ENCODE peak calls at places on chromosomes 11 and 22, in ten cellular contexts. One of them, this sample, is unnamed. For H3K36me3 and H3K27me3, the result is how much of the 10 kb centered on the place peaks cover.

GRCh38 chr11:111765320-111765983 is 737 bp downstream of the PPP2R1B start:
- DNase-seq in thyroid gland: peak
- DNase-seq in lower lobe of right lung: no peak
- DNase-seq in naive thymus-derived CD4-positive, alpha-beta T cell: peak
- DNase-seq in CD4-positive, alpha-beta memory T cell: no peak
- DNase-seq in upper lobe of left lung: peak
- DNase-seq in heart right ventricle: peak
- DNase-seq in tibial nerve: no peak
- DNase-seq in left ventricle myocardium inferior: no peak
- DNase-seq in cardiac muscle cell: no peak
- DNase-seq in this sample: no peak

GRCh38 chr11:43825217-43825816 is 55.3 kb upstream of the ALKBH3 start:
- DNase-seq in tibial nerve: no peak
- DNase-seq in thyroid gland: peak
- DNase-seq in left ventricle myocardium inferior: no peak
- DNase-seq in upper lobe of left lung: no peak
- DNase-seq in cardiac muscle cell: peak
- DNase-seq in CD4-positive, alpha-beta memory T cell: no peak
- DNase-seq in heart right ventricle: no peak
- DNase-seq in lower lobe of right lung: no peak
- DNase-seq in naive thymus-derived CD4-positive, alpha-beta T cell: no peak
- DNase-seq in this sample: peak

GRCh38 chr11:33040862-33041453 is 1.6 kb downstream of the TCP11L1 start:
- DNase-seq in tibial nerve: no peak
- DNase-seq in heart right ventricle: no peak
- DNase-seq in upper lobe of left lung: no peak
- DNase-seq in naive thymus-derived CD4-positive, alpha-beta T cell: no peak
- DNase-seq in lower lobe of right lung: no peak
- DNase-seq in left ventricle myocardium inferior: no peak
- DNase-seq in thyroid gland: no peak
- DNase-seq in CD4-positive, alpha-beta memory T cell: no peak
- DNase-seq in cardiac muscle cell: no peak
- DNase-seq in this sample: no peak

GRCh38 chr11:33982661-33983060 is 68.9 kb upstream of the CAPRIN1 start:
- DNase-seq in CD4-positive, alpha-beta memory T cell: no peak
- DNase-seq in naive thymus-derived CD4-positive, alpha-beta T cell: no peak
- DNase-seq in tibial nerve: no peak
- DNase-seq in left ventricle myocardium inferior: no peak
- DNase-seq in thyroid gland: no peak
- DNase-seq in lower lobe of right lung: no peak
- DNase-seq in cardiac muscle cell: no peak
- DNase-seq in heart right ventricle: no peak
- DNase-seq in upper lobe of left lung: no peak
- DNase-seq in this sample: no peak

GRCh38 chr11:94766656-94767291 is 1.4 kb upstream of the AMOTL1 start:
- DNase-seq in naive thymus-derived CD4-positive, alpha-beta T cell: no peak
- DNase-seq in heart right ventricle: no peak
- DNase-seq in tibial nerve: no peak
- DNase-seq in left ventricle myocardium inferior: no peak
- DNase-seq in upper lobe of left lung: no peak
- DNase-seq in thyroid gland: no peak
- DNase-seq in lower lobe of right lung: no peak
- DNase-seq in CD4-positive, alpha-beta memory T cell: no peak
- DNase-seq in cardiac muscle cell: peak
- DNase-seq in this sample: no peak

GRCh38 chr11:14980854-14981253 is 8.7 kb upstream of the CALCA start:
- DNase-seq in naive thymus-derived CD4-positive, alpha-beta T cell: no peak
- DNase-seq in upper lobe of left lung: no peak
- DNase-seq in cardiac muscle cell: no peak
- DNase-seq in thyroid gland: no peak
- DNase-seq in heart right ventricle: no peak
- DNase-seq in tibial nerve: no peak
- DNase-seq in left ventricle myocardium inferior: no peak
- DNase-seq in lower lobe of right lung: no peak
- DNase-seq in CD4-positive, alpha-beta memory T cell: no peak
- DNase-seq in this sample: no peak

GRCh38 chr11:92739020-92739419 is 230.4 kb upstream of the MTNR1B start:
- DNase-seq in cardiac muscle cell: no peak
- DNase-seq in heart right ventricle: no peak
- DNase-seq in lower lobe of right lung: no peak
- DNase-seq in left ventricle myocardium inferior: no peak
- DNase-seq in tibial nerve: no peak
- DNase-seq in naive thymus-derived CD4-positive, alpha-beta T cell: no peak
- DNase-seq in thyroid gland: no peak
- DNase-seq in upper lobe of left lung: no peak
- DNase-seq in CD4-positive, alpha-beta memory T cell: no peak
- DNase-seq in this sample: no peak

GRCh38 chr11:33291004-33291777 is 34.0 kb downstream of the HIPK3 start:
- DNase-seq in tibial nerve: no peak
- DNase-seq in lower lobe of right lung: no peak
- DNase-seq in CD4-positive, alpha-beta memory T cell: no peak
- DNase-seq in naive thymus-derived CD4-positive, alpha-beta T cell: no peak
- DNase-seq in cardiac muscle cell: peak
- DNase-seq in thyroid gland: no peak
- DNase-seq in upper lobe of left lung: no peak
- DNase-seq in heart right ventricle: peak
- DNase-seq in left ventricle myocardium inferior: no peak
- DNase-seq in this sample: no peak

GRCh38 chr11:11308249-11308648 is 44.8 kb downstream of the CSNK2A3 start:
- DNase-seq in cardiac muscle cell: no peak
- DNase-seq in upper lobe of left lung: no peak
- DNase-seq in heart right ventricle: no peak
- DNase-seq in lower lobe of right lung: no peak
- DNase-seq in thyroid gland: no peak
- DNase-seq in tibial nerve: no peak
- DNase-seq in CD4-positive, alpha-beta memory T cell: no peak
- DNase-seq in left ventricle myocardium inferior: no peak
- DNase-seq in naive thymus-derived CD4-positive, alpha-beta T cell: no peak
- DNase-seq in this sample: no peak

GRCh38 chr11:79221417-79222130 is 219.3 kb downstream of the TENM4 start:
- DNase-seq in CD4-positive, alpha-beta memory T cell: no peak
- DNase-seq in lower lobe of right lung: no peak
- DNase-seq in heart right ventricle: no peak
- DNase-seq in cardiac muscle cell: no peak
- DNase-seq in naive thymus-derived CD4-positive, alpha-beta T cell: no peak
- DNase-seq in left ventricle myocardium inferior: no peak
- DNase-seq in upper lobe of left lung: no peak
- DNase-seq in tibial nerve: no peak
- DNase-seq in thyroid gland: peak
- DNase-seq in this sample: no peak

GRCh38 chr11:119696378-119697157 is 32.4 kb downstream of the NECTIN1 start:
- DNase-seq in tibial nerve: no peak
- DNase-seq in heart right ventricle: no peak
- DNase-seq in cardiac muscle cell: no peak
- DNase-seq in lower lobe of right lung: no peak
- DNase-seq in upper lobe of left lung: no peak
- DNase-seq in left ventricle myocardium inferior: no peak
- DNase-seq in CD4-positive, alpha-beta memory T cell: no peak
- DNase-seq in thyroid gland: no peak
- DNase-seq in naive thymus-derived CD4-positive, alpha-beta T cell: no peak
- DNase-seq in this sample: peak

GRCh38 chr22:42962295-42963230 is 52.4 kb downstream of the PACSIN2 start:
- DNase-seq in lower lobe of right lung: peak
- DNase-seq in cardiac muscle cell: no peak
- DNase-seq in left ventricle myocardium inferior: no peak
- DNase-seq in upper lobe of left lung: no peak
- DNase-seq in naive thymus-derived CD4-positive, alpha-beta T cell: no peak
- DNase-seq in tibial nerve: no peak
- DNase-seq in thyroid gland: peak
- DNase-seq in CD4-positive, alpha-beta memory T cell: no peak
- DNase-seq in heart right ventricle: no peak
- DNase-seq in this sample: no peak

GRCh38 chr22:31084811-31085492 is 3.8 kb downstream of the SMTN start:
- DNase-seq in cardiac muscle cell: peak
- DNase-seq in lower lobe of right lung: peak
- DNase-seq in left ventricle myocardium inferior: peak
- DNase-seq in naive thymus-derived CD4-positive, alpha-beta T cell: peak
- DNase-seq in heart right ventricle: peak
- DNase-seq in upper lobe of left lung: peak
- DNase-seq in thyroid gland: peak
- DNase-seq in tibial nerve: peak
- DNase-seq in CD4-positive, alpha-beta memory T cell: peak
- DNase-seq in this sample: peak

GRCh38 chr11:16402654-16403447 is 46.5 kb upstream of the SOX6 start:
- DNase-seq in cardiac muscle cell: no peak
- DNase-seq in CD4-positive, alpha-beta memory T cell: no peak
- DNase-seq in heart right ventricle: no peak
- DNase-seq in lower lobe of right lung: no peak
- DNase-seq in upper lobe of left lung: no peak
- DNase-seq in left ventricle myocardium inferior: no peak
- DNase-seq in thyroid gland: no peak
- DNase-seq in tibial nerve: no peak
- DNase-seq in naive thymus-derived CD4-positive, alpha-beta T cell: no peak
- DNase-seq in this sample: peak

GRCh38 chr11:34480339-34480738 is 33.3 kb downstream of the ELF5 start:
- DNase-seq in left ventricle myocardium inferior: no peak
- DNase-seq in naive thymus-derived CD4-positive, alpha-beta T cell: no peak
- DNase-seq in thyroid gland: peak
- DNase-seq in CD4-positive, alpha-beta memory T cell: no peak
- DNase-seq in upper lobe of left lung: no peak
- DNase-seq in heart right ventricle: no peak
- DNase-seq in lower lobe of right lung: no peak
- DNase-seq in tibial nerve: no peak
- DNase-seq in cardiac muscle cell: no peak
- DNase-seq in this sample: no peak

DNA sequence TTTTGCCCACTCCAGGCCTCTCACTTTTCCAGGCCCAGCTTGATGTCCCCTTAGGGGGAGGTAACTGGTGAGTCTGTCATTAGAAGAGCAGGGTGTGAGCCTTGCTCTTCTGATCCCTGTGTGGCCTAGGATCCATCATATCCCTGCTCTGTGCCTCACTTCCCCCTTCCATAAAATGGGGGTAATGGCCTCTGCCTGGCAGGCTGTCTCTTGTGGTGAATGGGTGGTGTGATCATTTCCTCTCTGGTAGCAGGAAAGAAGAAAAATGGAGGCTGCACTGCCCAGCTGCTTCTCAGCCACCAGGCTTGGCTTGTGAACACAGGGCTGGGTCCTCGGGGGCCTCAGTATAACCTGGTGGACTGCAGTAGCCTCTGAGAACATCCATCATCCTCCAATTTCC is 5.6 kb downstream of the ARHGEF17 start:
- DNase-seq in CD4-positive, alpha-beta memory T cell: no peak
- DNase-seq in upper lobe of left lung: no peak
- DNase-seq in tibial nerve: no peak
- DNase-seq in heart right ventricle: no peak
- DNase-seq in cardiac muscle cell: no peak
- DNase-seq in left ventricle myocardium inferior: no peak
- DNase-seq in naive thymus-derived CD4-positive, alpha-beta T cell: no peak
- DNase-seq in lower lobe of right lung: no peak
- DNase-seq in thyroid gland: no peak
- DNase-seq in this sample: no peak
- H3K4me3 ChIP-seq in CD4-positive, alpha-beta memory T cell: no peak
- H3K4me3 ChIP-seq in upper lobe of left lung: no peak
- H3K4me3 ChIP-seq in tibial nerve: peak
- H3K4me3 ChIP-seq in heart right ventricle: peak
- H3K4me3 ChIP-seq in cardiac muscle cell: no peak
- H3K4me3 ChIP-seq in left ventricle myocardium inferior: peak
- H3K4me3 ChIP-seq in naive thymus-derived CD4-positive, alpha-beta T cell: no peak
- H3K4me3 ChIP-seq in lower lobe of right lung: peak
- H3K4me3 ChIP-seq in thyroid gland: no peak
- H3K4me3 ChIP-seq in this sample: no peak

GRCh38 chr11:3119141-3119821 is 45.8 kb downstream of the OSBPL5 start:
- DNase-seq in tibial nerve: no peak
- DNase-seq in upper lobe of left lung: peak
- DNase-seq in CD4-positive, alpha-beta memory T cell: no peak
- DNase-seq in naive thymus-derived CD4-positive, alpha-beta T cell: no peak
- DNase-seq in heart right ventricle: no peak
- DNase-seq in left ventricle myocardium inferior: peak
- DNase-seq in thyroid gland: peak
- DNase-seq in lower lobe of right lung: peak
- DNase-seq in cardiac muscle cell: no peak
- DNase-seq in this sample: peak
- H3K36me3 ChIP-seq in tibial nerve: half or more
- H3K36me3 ChIP-seq in upper lobe of left lung: under half
- H3K36me3 ChIP-seq in CD4-positive, alpha-beta memory T cell: under half
- H3K36me3 ChIP-seq in naive thymus-derived CD4-positive, alpha-beta T cell: under half
- H3K36me3 ChIP-seq in heart right ventricle: under half
- H3K36me3 ChIP-seq in left ventricle myocardium inferior: half or more
- H3K36me3 ChIP-seq in thyroid gland: under half
- H3K36me3 ChIP-seq in lower lobe of right lung: under half
- H3K36me3 ChIP-seq in cardiac muscle cell: under half
- H3K36me3 ChIP-seq in this sample: under half

GRCh38 chr22:26348810-26349526 is 80.1 kb upstream of the ASPHD2 start:
- DNase-seq in lower lobe of right lung: no peak
- DNase-seq in cardiac muscle cell: no peak
- DNase-seq in thyroid gland: no peak
- DNase-seq in heart right ventricle: no peak
- DNase-seq in CD4-positive, alpha-beta memory T cell: no peak
- DNase-seq in naive thymus-derived CD4-positive, alpha-beta T cell: no peak
- DNase-seq in upper lobe of left lung: no peak
- DNase-seq in tibial nerve: no peak
- DNase-seq in left ventricle myocardium inferior: no peak
- DNase-seq in this sample: no peak
- H3K27me3 ChIP-seq in lower lobe of right lung: under half
- H3K27me3 ChIP-seq in cardiac muscle cell: under half
- H3K27me3 ChIP-seq in thyroid gland: under half
- H3K27me3 ChIP-seq in heart right ventricle: under half
- H3K27me3 ChIP-seq in CD4-positive, alpha-beta memory T cell: under half
- H3K27me3 ChIP-seq in naive thymus-derived CD4-positive, alpha-beta T cell: under half
- H3K27me3 ChIP-seq in upper lobe of left lung: under half
- H3K27me3 ChIP-seq in tibial nerve: under half
- H3K27me3 ChIP-seq in left ventricle myocardium inferior: half or more
- H3K27me3 ChIP-seq in this sample: under half

GRCh38 chr11:128057786-128058395 is 529.5 kb downstream of the ETS1 start:
- DNase-seq in lower lobe of right lung: no peak
- DNase-seq in upper lobe of left lung: no peak
- DNase-seq in left ventricle myocardium inferior: no peak
- DNase-seq in thyroid gland: no peak
- DNase-seq in CD4-positive, alpha-beta memory T cell: no peak
- DNase-seq in tibial nerve: no peak
- DNase-seq in cardiac muscle cell: no peak
- DNase-seq in heart right ventricle: no peak
- DNase-seq in naive thymus-derived CD4-positive, alpha-beta T cell: no peak
- DNase-seq in this sample: no peak

GRCh38 chr11:128052912-128053641 is 534.3 kb downstream of the ETS1 start:
- DNase-seq in naive thymus-derived CD4-positive, alpha-beta T cell: peak
- DNase-seq in cardiac muscle cell: no peak
- DNase-seq in left ventricle myocardium inferior: no peak
- DNase-seq in upper lobe of left lung: no peak
- DNase-seq in tibial nerve: no peak
- DNase-seq in heart right ventricle: no peak
- DNase-seq in lower lobe of right lung: no peak
- DNase-seq in CD4-positive, alpha-beta memory T cell: no peak
- DNase-seq in thyroid gland: no peak
- DNase-seq in this sample: no peak

GRCh38 chr11:128058580-128059208 is 528.7 kb downstream of the ETS1 start:
- DNase-seq in cardiac muscle cell: no peak
- DNase-seq in tibial nerve: no peak
- DNase-seq in heart right ventricle: no peak
- DNase-seq in naive thymus-derived CD4-positive, alpha-beta T cell: no peak
- DNase-seq in lower lobe of right lung: no peak
- DNase-seq in thyroid gland: no peak
- DNase-seq in left ventricle myocardium inferior: no peak
- DNase-seq in upper lobe of left lung: no peak
- DNase-seq in CD4-positive, alpha-beta memory T cell: no peak
- DNase-seq in this sample: no peak

GRCh38 chr11:128055576-128056217 is 531.7 kb downstream of the ETS1 start:
- DNase-seq in tibial nerve: no peak
- DNase-seq in lower lobe of right lung: no peak
- DNase-seq in cardiac muscle cell: no peak
- DNase-seq in thyroid gland: no peak
- DNase-seq in CD4-positive, alpha-beta memory T cell: no peak
- DNase-seq in naive thymus-derived CD4-positive, alpha-beta T cell: no peak
- DNase-seq in left ventricle myocardium inferior: no peak
- DNase-seq in heart right ventricle: no peak
- DNase-seq in upper lobe of left lung: no peak
- DNase-seq in this sample: no peak

GRCh38 chr11:128054323-128054910 is 532.9 kb downstream of the ETS1 start:
- DNase-seq in lower lobe of right lung: no peak
- DNase-seq in heart right ventricle: no peak
- DNase-seq in naive thymus-derived CD4-positive, alpha-beta T cell: no peak
- DNase-seq in tibial nerve: no peak
- DNase-seq in left ventricle myocardium inferior: no peak
- DNase-seq in thyroid gland: no peak
- DNase-seq in CD4-positive, alpha-beta memory T cell: no peak
- DNase-seq in cardiac muscle cell: no peak
- DNase-seq in upper lobe of left lung: no peak
- DNase-seq in this sample: no peak
- H3K4me3 ChIP-seq in lower lobe of right lung: no peak
- H3K4me3 ChIP-seq in heart right ventricle: no peak
- H3K4me3 ChIP-seq in naive thymus-derived CD4-positive, alpha-beta T cell: peak
- H3K4me3 ChIP-seq in tibial nerve: no peak
- H3K4me3 ChIP-seq in left ventricle myocardium inferior: no peak
- H3K4me3 ChIP-seq in thyroid gland: no peak
- H3K4me3 ChIP-seq in CD4-positive, alpha-beta memory T cell: peak
- H3K4me3 ChIP-seq in cardiac muscle cell: no peak
- H3K4me3 ChIP-seq in upper lobe of left lung: no peak
- H3K4me3 ChIP-seq in this sample: no peak